ENCODE peak calls at places on chromosomes 11 and 22, in nine cellular contexts. H, B, N, I, G, T, J, D and R are unnamed samples.

GRCh38 chr11:45142241-45142885 is 4.1 kb upstream of the PRDM11 start:
- DNase-seq in J (no peak), D (no peak), H (no peak), G (no peak), I (no peak), T (no peak), B (no peak), N (peak), R (no peak)

GRCh38 chr11:3865388-3866193 is 10.1 kb downstream of the STIM1 start:
- DNase-seq in G (no peak), D (peak), T (no peak), H (peak), B (no peak), I (no peak), J (no peak), N (peak), R (no peak)

GRCh38 chr11:76615950-76616349 is 54.6 kb downstream of the LRRC32 start:
- DNase-seq in D (no peak), B (peak), H (peak), N (peak), I (peak), T (no peak), G (no peak), J (peak), R (no peak)

GRCh38 chr11:65854161-65854592 is 3.8 kb downstream of the CFL1 start:
- DNase-seq in N (no peak), D (no peak), T (no peak), H (no peak), B (peak), G (no peak), J (no peak), I (peak), R (no peak)

GRCh38 chr22:49789289-49790141 is 38.2 kb downstream of the BRD1 start:
- DNase-seq in D (no peak), I (no peak), G (peak), T (no peak), N (peak), J (peak), B (peak), H (no peak), R (no peak)

GRCh38 chr11:76805206-76805913 is 22.2 kb downstream of the TSKU start:
- DNase-seq in I (no peak), D (no peak), B (no peak), N (peak), J (no peak), H (no peak), T (no peak), G (no peak), R (no peak)

GRCh38 chr11:125331357-125331756 is 164.7 kb downstream of the FEZ1 start:
- DNase-seq in G (no peak), N (no peak), D (no peak), T (no peak), J (no peak), B (no peak), H (no peak), I (no peak), R (no peak)

GRCh38 chr22:27851974-27852713 is 50.6 kb upstream of the MN1 start:
- DNase-seq in I (no peak), N (peak), J (no peak), B (no peak), H (no peak), D (no peak), T (no peak), G (no peak), R (no peak)

GRCh38 chr11:124823512-124824376 is 23.5 kb upstream of the MSANTD2 start:
- DNase-seq in T (no peak), N (no peak), H (no peak), G (no peak), D (no peak), B (peak), I (no peak), J (no peak), R (no peak)

GRCh38 chr11:130522284-130522961 is 74.0 kb downstream of the ADAMTS15 start:
- DNase-seq in J (peak), B (peak), H (peak), D (peak), N (peak), G (peak), T (no peak), I (peak), R (peak)

GRCh38 chr11:102615077-102615893 is 9.8 kb downstream of the MMP20 start:
- DNase-seq in G (no peak), T (no peak), J (no peak), B (no peak), D (no peak), I (no peak), H (no peak), N (no peak), R (no peak)

GRCh38 chr11:9120659-9121350 is 29.4 kb upstream of the SCUBE2 start:
- DNase-seq in I (no peak), B (no peak), G (no peak), J (no peak), N (no peak), D (peak), H (no peak), T (no peak), R (no peak)

GRCh38 chr22:38148252-38148651 is 33.4 kb downstream of the PLA2G6 start:
- DNase-seq in T (peak), H (peak), N (peak), D (no peak), B (no peak), J (no peak), I (peak), G (no peak), R (no peak)

GRCh38 chr11:57480409-57481137 is 20.2 kb downstream of the RTN4RL2 start:
- DNase-seq in D (peak), T (no peak), G (peak), I (peak), B (peak), J (peak), H (peak), N (peak), R (no peak)

GRCh38 chr22:45475063-45475747 is 27.5 kb upstream of the FBLN1 start:
- DNase-seq in N (peak), G (no peak), B (no peak), H (no peak), T (no peak), D (no peak), J (no peak), I (peak), R (no peak)

GRCh38 chr11:3090096-3090901 is 33.1 kb upstream of the CARS1 start:
- DNase-seq in H (no peak), D (no peak), J (no peak), B (no peak), T (no peak), G (no peak), N (no peak), I (peak), R (peak)

GRCh38 chr11:12090761-12091261 is 19.6 kb upstream of the MICAL2 start:
- DNase-seq in J (no peak), I (peak), T (no peak), D (no peak), B (peak), N (no peak), H (no peak), G (no peak), R (no peak)

GRCh38 chr11:76807206-76807875 is 24.2 kb downstream of the TSKU start:
- DNase-seq in I (peak), B (peak), T (no peak), H (peak), N (peak), D (peak), G (peak), J (peak), R (peak)

GRCh38 chr11:44611687-44612437 is 46.4 kb downstream of the CD82 start:
- DNase-seq in N (no peak), J (no peak), B (peak), H (no peak), G (no peak), D (no peak), I (no peak), T (no peak), R (no peak)

GRCh38 chr11:75797116-75797515 is 17.9 kb upstream of the UVRAG start:
- DNase-seq in G (no peak), J (no peak), T (no peak), D (no peak), B (no peak), N (no peak), H (no peak), I (no peak), R (no peak)

GRCh38 chr22:40107756-40108437 is 69.8 kb upstream of the TNRC6B start:
- DNase-seq in B (peak), H (peak), J (no peak), N (peak), D (no peak), G (no peak), T (peak), I (no peak), R (peak)

DNA sequence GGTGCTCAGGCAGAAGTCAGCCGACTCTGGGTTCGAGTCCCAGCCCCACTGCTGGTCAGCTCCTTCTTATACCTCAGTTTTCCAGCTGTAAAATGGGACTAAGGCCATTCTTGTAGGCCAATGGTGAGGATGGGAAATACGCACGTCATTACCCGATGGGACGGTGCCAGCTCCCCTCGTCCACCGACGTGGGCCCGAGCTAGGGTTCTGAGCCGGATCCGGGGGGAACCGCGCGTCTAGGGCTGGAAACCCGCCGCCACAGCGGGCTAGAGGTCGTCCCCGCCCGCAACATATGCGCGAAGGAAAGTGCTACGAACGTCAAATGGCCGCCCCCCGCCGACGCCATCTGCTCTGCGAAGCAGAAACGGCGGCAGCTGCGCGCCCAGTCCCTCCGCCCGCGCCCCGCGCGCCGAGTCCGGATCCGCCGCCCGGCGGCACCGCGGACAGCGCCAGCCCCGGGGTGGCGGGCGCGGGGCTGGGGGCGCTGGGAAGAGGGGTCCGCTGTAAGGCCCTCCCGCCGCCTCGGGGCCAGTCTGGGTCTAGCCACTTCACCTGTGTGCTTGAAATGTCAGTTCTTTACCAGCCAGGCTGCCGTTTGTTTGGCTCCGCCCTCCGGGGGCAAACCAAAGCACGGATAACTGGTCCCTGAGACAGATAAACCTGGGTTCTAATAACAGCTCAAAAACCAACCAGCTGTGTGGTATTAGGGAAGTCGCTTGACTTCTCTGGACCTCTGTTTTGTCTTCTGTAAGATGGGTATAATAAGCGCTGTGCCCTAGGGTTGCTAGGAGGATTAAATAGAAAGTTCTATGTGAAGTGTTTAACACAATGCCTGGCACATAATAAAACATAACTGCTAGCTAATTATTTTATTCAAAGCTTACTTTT is 103.5 kb upstream of the RCN1 start:
- DNase-seq in H (no peak), G (no peak), J (no peak), T (no peak), I (no peak), N (no peak), D (peak), B (no peak), R (no peak)
- H3K4me3 ChIP-seq in H (no peak), G (no peak), J (no peak), T (peak), I (no peak), N (no peak), D (no peak), B (no peak), R (no peak)

GRCh38 chr11:839875-840617 is 2.3 kb downstream of the POLR2L start:
- DNase-seq in B (no peak), H (no peak), N (peak), G (no peak), T (no peak), J (no peak), D (no peak), I (no peak), R (no peak)
- TF ChIP-seq CTCF in B (no peak), H (peak), N (peak), G (no peak), T (peak), J (no peak), D (peak), I (no peak), R (no peak)

DNA sequence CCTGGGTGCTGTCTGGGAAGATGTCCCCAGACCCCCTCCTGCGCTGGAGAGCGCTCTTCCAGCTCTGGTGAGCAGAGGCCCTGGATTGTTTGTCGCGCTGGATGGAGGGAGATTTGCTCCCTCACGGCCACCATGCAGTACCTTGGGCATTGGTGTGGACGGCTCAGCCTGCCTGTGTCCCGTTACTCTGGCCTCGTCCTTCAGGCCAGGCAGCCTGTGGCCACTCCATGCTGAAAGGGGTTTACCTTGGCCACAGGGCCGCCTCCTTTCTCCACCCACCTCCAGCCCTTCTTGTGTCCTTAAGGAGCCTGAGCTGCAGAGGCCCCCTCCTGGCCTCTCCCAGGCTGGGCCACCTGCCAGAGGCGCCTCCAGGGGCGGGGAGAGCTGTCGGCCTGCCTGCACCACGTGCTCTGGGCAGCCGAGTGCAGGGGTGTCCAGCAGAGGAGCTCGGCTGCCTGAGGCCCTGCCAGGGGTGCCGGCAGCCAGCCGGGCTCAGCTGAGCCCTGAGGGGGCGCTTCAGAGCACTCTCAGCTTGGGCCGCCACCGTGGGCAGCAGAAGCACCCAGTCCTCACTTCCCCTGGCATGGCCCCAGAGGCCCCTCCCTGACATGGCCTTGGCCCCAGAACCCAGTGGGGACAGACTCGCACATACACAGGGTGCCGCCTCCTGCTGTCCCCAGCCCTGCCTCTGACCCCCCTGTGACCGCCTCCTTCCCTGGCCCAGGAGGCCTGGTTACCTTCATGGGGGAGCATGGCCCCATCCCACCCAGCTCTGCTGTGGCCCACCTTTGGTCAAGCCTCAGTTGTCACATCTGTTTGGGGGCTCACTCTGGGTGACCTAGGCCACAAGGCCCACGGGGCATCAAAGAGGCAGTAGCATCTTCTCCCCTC is 3.4 kb downstream of the CCND1 start:
- DNase-seq in H (peak), D (peak), J (peak), B (peak), G (peak), N (peak), I (peak), T (no peak), R (no peak)
- H3K4me3 ChIP-seq in H (peak), D (no peak), J (peak), B (no peak), G (no peak), N (peak), I (no peak), T (peak), R (no peak)

DNA sequence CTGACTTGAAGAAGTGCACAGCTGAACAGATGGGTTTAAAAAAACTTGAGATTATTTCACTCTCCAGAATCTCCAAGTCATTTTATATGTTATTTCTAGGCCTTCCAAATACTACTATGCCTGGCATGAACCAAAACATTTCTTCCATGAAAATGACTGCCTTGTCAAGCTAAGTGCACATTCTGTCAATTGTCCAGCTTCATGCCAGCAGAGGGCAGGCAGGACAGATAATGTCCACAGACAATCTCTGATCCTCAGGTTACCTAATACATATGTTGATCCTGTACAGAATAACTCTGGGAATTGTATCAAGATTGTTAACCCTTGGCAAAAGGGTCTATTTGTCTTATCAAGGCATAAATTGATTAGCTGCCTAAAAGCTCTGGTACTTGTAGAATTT is 229.5 kb downstream of the AASDHPPT start:
- DNase-seq in G (no peak), I (no peak), N (peak), T (no peak), J (no peak), H (no peak), B (no peak), D (no peak), R (no peak)
- TF ChIP-seq CTCF in G (no peak), I (no peak), N (peak), T (peak), J (no peak), H (peak), B (no peak), D (no peak), R (no peak)

GRCh38 chr11:70204466-70204799 is 1.3 kb downstream of the FADD start:
- DNase-seq in H (no peak), D (no peak), B (no peak), T (no peak), G (no peak), J (no peak), I (no peak), N (no peak), R (no peak)

GRCh38 chr11:70206226-70206785 is 3.2 kb downstream of the FADD start:
- DNase-seq in I (no peak), B (no peak), H (no peak), N (no peak), J (no peak), T (no peak), D (no peak), G (no peak), R (no peak)

GRCh38 chr11:70205766-70206165 is 2.7 kb downstream of the FADD start:
- DNase-seq in T (no peak), H (no peak), J (no peak), B (no peak), I (no peak), G (no peak), D (no peak), N (no peak), R (no peak)

GRCh38 chr11:70203749-70204465 is 811 bp downstream of the FADD start:
- DNase-seq in G (peak), T (no peak), N (peak), B (peak), I (no peak), D (peak), H (peak), J (no peak), R (peak)

DNA sequence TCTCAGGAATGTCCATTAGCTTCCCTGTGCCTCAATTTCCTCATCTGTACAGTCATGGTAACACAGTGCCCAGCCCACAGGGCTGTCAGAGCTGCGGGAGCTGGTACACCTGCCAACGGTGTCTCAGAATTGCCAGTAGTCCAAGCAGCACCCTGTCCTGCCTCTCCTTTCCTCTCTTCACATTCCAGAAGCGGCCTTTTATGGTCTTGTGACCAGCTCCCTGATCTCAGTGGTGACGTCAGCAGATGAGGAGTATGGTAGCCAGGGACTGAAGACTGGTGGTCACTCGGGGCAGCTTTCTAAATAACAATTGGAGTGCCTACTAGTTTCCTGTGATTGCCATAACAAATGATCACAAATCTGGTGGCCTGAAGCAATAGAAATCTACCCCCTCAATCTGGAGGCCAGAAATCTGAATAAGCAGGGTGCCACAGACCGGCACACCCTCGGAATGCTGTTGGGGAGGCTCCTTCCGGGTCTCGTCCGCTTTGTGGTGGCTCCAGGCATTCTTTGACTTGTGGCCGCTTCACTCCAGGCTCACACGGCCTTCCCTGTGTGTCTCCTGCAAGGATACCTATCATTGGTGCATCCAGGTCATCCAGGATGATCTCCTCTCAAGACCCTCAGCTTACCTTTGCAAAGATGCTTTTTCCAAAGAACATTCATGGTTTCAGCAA is 2.1 kb downstream of the FADD start:
- DNase-seq in J (no peak), N (peak), B (no peak), I (no peak), T (no peak), D (no peak), H (no peak), G (no peak), R (no peak)
- H3K4me3 ChIP-seq in J (peak), N (peak), B (no peak), I (no peak), T (peak), D (no peak), H (peak), G (peak), R (no peak)

GRCh38 chr22:44357296-44357961 is 44.7 kb upstream of the SHISAL1 start:
- DNase-seq in B (no peak), I (no peak), H (no peak), N (no peak), J (no peak), D (no peak), T (no peak), G (no peak), R (no peak)
- TF ChIP-seq CTCF in B (no peak), I (no peak), H (peak), N (peak), J (no peak), D (peak), T (peak), G (no peak), R (no peak)